ENCODE peak calls at places on chromosomes 2 and 18, in five cellular contexts. N is A673, B is HCT116, P is left lung, O is psoas muscle. C is an unnamed sample. For H3K4me1, the result is how much of the 10 kb centered on the place peaks cover.

GRCh38 chr2:19574788-19575260 is 216.4 kb upstream of the OSR1 start:
- DNase-seq in B (no peak), N (peak), P (no peak), O (peak), C (peak)

GRCh38 chr2:215664847-215665525 is 229.1 kb upstream of the FN1 start:
- DNase-seq in B (peak), N (peak), O (no peak), P (no peak), C (peak)

GRCh38 chr2:328761-329160 is 40.9 kb upstream of the ALKAL2 start:
- DNase-seq in P (no peak), B (no peak), N (peak), O (no peak), C (no peak)

GRCh38 chr2:145927398-145927951 is 1407.6 kb upstream of the ZEB2 start:
- DNase-seq in B (no peak), O (no peak), P (no peak), N (no peak), C (no peak)

GRCh38 chr2:86617738-86618137 is 5.9 kb downstream of the RNF103 start:
- DNase-seq in N (no peak), O (no peak), B (no peak), P (no peak), C (no peak)

GRCh38 chr2:58127111-58127510 is 80.5 kb downstream of the VRK2 start:
- DNase-seq in N (no peak), B (no peak), O (no peak), P (no peak), C (no peak)

GRCh38 chr18:8724452-8724851 is 19.1 kb downstream of the MTCL1 start:
- DNase-seq in N (no peak), B (no peak), O (no peak), P (no peak), C (no peak)

GRCh38 chr2:151761687-151762086 is 27.4 kb upstream of the NEB start:
- DNase-seq in O (no peak), N (no peak), P (no peak), B (no peak), C (no peak)

GRCh38 chr2:224324604-224325003 is 77.3 kb downstream of the FAM124B start:
- DNase-seq in P (no peak), B (no peak), O (no peak), N (no peak), C (no peak)

GRCh38 chr2:16005819-16006536 is 65.6 kb downstream of the MYCN start:
- DNase-seq in N (peak), B (peak), O (no peak), P (no peak), C (peak)

GRCh38 chr2:42835577-42836371 is 43.4 kb upstream of the HAAO start:
- DNase-seq in P (no peak), N (peak), B (no peak), O (peak), C (peak)

GRCh38 chr2:47984041-47984440 is 77.7 kb upstream of the FBXO11 start:
- DNase-seq in O (no peak), N (no peak), P (no peak), B (no peak), C (no peak)

GRCh38 chr2:223688094-223688835 is 86.1 kb upstream of the SCG2 start:
- DNase-seq in N (no peak), P (no peak), B (no peak), O (no peak), C (no peak)

GRCh38 chr2:167863377-167863776 is 384.0 kb downstream of the STK39 start:
- DNase-seq in P (no peak), O (no peak), N (no peak), B (no peak), C (no peak)

GRCh38 chr2:198615972-198616371 is 811.6 kb downstream of the PLCL1 start:
- DNase-seq in B (no peak), O (no peak), P (no peak), N (no peak), C (no peak)

GRCh38 chr2:152611458-152612231 is 105.6 kb downstream of the PRPF40A start:
- DNase-seq in P (no peak), O (peak), B (no peak), N (peak), C (peak)

GRCh38 chr2:223815186-223815883 is 22.0 kb downstream of the AP1S3 start:
- DNase-seq in B (peak), N (peak), O (no peak), P (no peak), C (no peak)

GRCh38 chr2:7269993-7270392 is 352.8 kb downstream of the RNF144A start:
- DNase-seq in P (no peak), O (no peak), N (no peak), B (no peak), C (no peak)

GRCh38 chr18:27378396-27379094 is 193.4 kb upstream of the CHST9 start:
- DNase-seq in B (no peak), O (no peak), P (no peak), N (no peak), C (no peak)

GRCh38 chr18:39571511-39571910 is 2005.9 kb upstream of the CELF4 start:
- DNase-seq in N (peak), P (no peak), B (no peak), O (no peak), C (no peak)

GRCh38 chr18:28175930-28176673 is 828 bp downstream of the CDH2 start:
- DNase-seq in P (no peak), O (no peak), B (no peak), N (peak), C (no peak)

GRCh38 chr2:171409436-171409971 is 24.3 kb downstream of the METTL8 start:
- DNase-seq in B (no peak), P (no peak), O (no peak), N (peak), C (no peak)

GRCh38 chr2:221753401-221753800 is 181.3 kb upstream of the EPHA4 start:
- DNase-seq in N (no peak), P (no peak), B (no peak), O (no peak), C (no peak)

GRCh38 chr2:61988462-61989366 is 83.2 kb downstream of the COMMD1 start:
- DNase-seq in P (no peak), B (no peak), N (peak), O (no peak), C (no peak)

GRCh38 chr2:40734797-40735196 is 282.9 kb upstream of the SLC8A1 start:
- DNase-seq in B (no peak), O (no peak), N (no peak), P (no peak), C (no peak)
- H3K4me1 ChIP-seq in B (under half), O (under half), N (under half), P (under half), C (under half)

GRCh38 chr2:240961878-240962277 is 36.5 kb upstream of the SNED1 start:
- DNase-seq in P (no peak), N (peak), B (no peak), O (no peak), C (no peak)
- H3K4me1 ChIP-seq in P (under half), N (under half), B (under half), O (under half), C (under half)

DNA sequence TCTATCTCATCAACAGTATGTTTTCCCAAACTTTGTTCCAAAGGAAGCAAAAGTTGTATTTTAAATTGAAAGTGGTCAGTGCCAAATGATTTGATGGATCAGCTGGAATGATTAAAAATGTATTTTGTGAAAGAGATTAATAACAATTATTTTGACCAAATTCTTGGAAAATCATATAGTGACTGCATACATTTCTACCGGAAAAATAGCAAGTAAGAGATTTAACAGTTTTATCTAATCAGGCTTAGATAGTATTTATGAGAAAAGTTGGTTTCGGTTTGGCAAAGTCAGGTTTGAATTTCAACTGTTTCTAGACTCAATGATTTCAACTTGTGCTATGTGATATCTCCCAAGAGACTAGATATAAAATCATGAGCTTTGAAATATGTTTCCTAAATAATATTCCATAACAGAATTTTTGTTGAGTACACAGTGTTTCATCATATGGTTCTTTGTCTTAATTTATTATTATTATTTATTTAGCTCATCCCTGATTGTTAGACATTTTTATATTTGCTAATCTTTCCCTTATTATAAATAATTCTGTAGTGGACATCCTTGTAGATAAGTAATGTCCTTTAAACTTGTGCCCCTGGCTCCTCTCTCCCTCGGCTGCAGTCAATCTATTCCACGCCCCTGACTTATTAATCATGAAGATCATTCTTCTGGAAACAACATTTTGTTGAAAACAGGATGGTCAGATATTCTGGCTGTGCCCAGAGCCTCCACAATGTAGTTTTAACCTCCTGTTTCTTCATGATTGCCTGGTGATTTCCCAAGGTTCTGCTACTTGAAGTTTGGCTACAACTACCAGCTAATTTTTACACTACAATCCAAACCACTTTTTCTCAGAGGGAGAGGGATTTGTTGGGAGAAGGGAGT is 520.7 kb upstream of the TCF4 start:
- DNase-seq in N (no peak), P (no peak), O (no peak), B (no peak), C (no peak)
- H3K4me1 ChIP-seq in N (under half), P (under half), O (under half), B (under half), C (under half)

GRCh38 chr2:240372051-240372450 is 63.4 kb upstream of the GPC1 start:
- DNase-seq in N (no peak), P (peak), B (no peak), O (no peak), C (no peak)
- H3K4me1 ChIP-seq in N (under half), P (under half), B (half or more), O (half or more), C (half or more)

GRCh38 chr2:101763496-101764333 is 66.2 kb downstream of the MAP4K4 start:
- DNase-seq in B (no peak), P (no peak), N (no peak), O (no peak), C (no peak)

GRCh38 chr2:101770672-101771071 is 73.2 kb downstream of the MAP4K4 start:
- DNase-seq in N (peak), P (no peak), O (no peak), B (peak), C (no peak)

GRCh38 chr2:101768480-101769077 is 71.1 kb downstream of the MAP4K4 start:
- DNase-seq in O (no peak), B (no peak), P (no peak), N (no peak), C (no peak)

GRCh38 chr2:101766337-101766736 is 68.8 kb downstream of the MAP4K4 start:
- DNase-seq in P (no peak), B (no peak), N (peak), O (no peak), C (no peak)

GRCh38 chr2:101766871-101767739 is 69.6 kb downstream of the MAP4K4 start:
- DNase-seq in P (no peak), B (no peak), O (no peak), N (peak), C (no peak)
- H3K4me1 ChIP-seq in P (half or more), B (under half), O (half or more), N (half or more), C (under half)

DNA sequence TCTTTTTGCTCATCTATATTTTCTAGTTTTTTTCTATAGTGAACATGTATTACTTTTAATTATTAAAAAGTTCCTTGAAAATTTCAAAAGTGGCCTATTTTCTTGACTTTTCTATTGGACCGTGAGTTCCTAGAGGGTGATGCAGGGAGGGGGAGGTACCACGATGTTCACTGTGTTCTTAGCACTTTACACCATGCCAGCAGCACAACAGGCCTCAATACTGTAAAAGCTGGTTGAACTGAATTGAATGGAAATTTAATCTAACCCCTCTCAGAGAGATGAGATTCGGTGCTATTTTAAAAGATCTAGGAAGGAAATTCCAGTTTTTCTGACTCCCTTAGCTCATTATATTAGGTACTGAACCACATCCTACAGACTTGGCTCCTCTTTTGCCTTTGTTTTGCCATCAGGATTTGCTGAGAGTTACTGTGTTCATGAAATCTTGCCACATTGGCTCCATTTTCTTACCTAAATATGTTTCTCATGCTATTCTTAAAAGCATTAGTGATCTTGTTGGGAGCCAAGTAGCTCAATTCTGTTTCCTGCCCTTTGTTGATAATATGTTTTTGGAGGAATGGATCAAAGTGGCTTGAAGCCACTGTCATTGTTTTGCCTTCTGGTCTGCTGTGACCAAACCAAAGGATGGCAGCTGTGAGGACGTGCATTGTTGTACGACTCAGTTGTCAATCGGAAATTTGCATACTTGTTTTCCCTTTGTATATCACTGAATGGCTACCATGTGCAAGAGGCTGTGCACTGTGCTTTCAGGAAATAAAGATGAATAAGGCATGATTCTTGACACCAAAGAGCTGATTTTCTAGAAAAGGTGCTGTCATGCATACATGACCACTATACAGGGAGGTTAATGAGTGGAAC is 25.3 kb downstream of the MYO1B start:
- DNase-seq in B (no peak), N (no peak), O (no peak), P (no peak), C (no peak)
- H3K4me1 ChIP-seq in B (under half), N (under half), O (under half), P (under half), C (half or more)

GRCh38 chr2:240239325-240239724 is 98.9 kb upstream of the OTOS start:
- DNase-seq in P (no peak), O (no peak), N (no peak), B (no peak), C (no peak)
- H3K4me1 ChIP-seq in P (under half), O (under half), N (under half), B (under half), C (under half)

GRCh38 chr2:68767031-68767961 is 32.7 kb downstream of the ARHGAP25 start:
- DNase-seq in P (no peak), O (no peak), N (no peak), B (no peak), C (no peak)
- H3K4me1 ChIP-seq in P (half or more), O (under half), N (under half), B (under half), C (under half)

GRCh38 chr2:25561136-25561850 is 112.1 kb downstream of the DTNB start:
- DNase-seq in P (no peak), O (no peak), N (no peak), B (no peak), C (no peak)
- H3K4me1 ChIP-seq in P (under half), O (under half), N (under half), B (under half), C (under half)

GRCh38 chr2:217908544-217908943 is 94.3 kb downstream of the TNS1 start:
- DNase-seq in N (no peak), P (peak), B (no peak), O (no peak), C (peak)

GRCh38 chr2:217907266-217907665 is 95.5 kb downstream of the TNS1 start:
- DNase-seq in B (no peak), O (no peak), P (peak), N (no peak), C (no peak)

GRCh38 chr2:217905906-217906305 is 96.9 kb downstream of the TNS1 start:
- DNase-seq in N (no peak), O (no peak), P (peak), B (no peak), C (no peak)

GRCh38 chr2:217905395-217905794 is 97.4 kb downstream of the TNS1 start:
- DNase-seq in O (no peak), N (no peak), P (peak), B (no peak), C (peak)

DNA sequence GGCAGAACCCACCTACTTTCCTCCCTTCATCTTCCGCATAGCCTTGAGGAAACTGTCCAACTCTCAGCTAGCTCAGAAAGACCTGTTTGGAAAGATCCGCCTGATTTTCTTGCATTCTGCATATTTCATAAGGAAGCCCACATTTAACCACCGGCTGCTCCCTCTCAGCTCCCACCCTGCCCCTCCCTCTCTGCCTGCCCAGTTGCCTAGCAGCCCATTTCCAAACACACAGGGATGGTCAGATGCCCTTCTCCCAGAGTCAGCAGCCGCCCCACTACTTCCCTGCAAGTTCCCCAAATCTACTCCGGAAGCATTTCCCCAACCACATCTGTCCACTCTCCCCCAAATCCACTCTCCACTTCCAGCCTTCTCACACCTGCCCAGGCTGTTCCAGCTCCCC is 96.0 kb downstream of the TNS1 start:
- DNase-seq in N (no peak), P (peak), O (no peak), B (no peak), C (peak)
- H3K4me1 ChIP-seq in N (under half), P (half or more), O (half or more), B (under half), C (half or more)